ENCODE peak calls at places on chromosomes 7 and 10, in four cellular contexts. M is psoas muscle, F is BJ, L is cardiac fibroblast. G is an unnamed sample.
A peak's percentile ranks its signal among the peaks of the same experiment; 100 is the strongest.

GRCh38 chr7:69177941-69178494 is 420.3 kb upstream of the AUTS2 start:
- DNase-seq in L (no peak), M (no peak), F (no peak), G (no peak)

GRCh38 chr7:112201421-112201820 is 4.8 kb downstream of the DOCK4 start:
- DNase-seq in M (no peak), L (peak; percentile 85), F (no peak), G (no peak)

GRCh38 chr7:50652400-50653115 is 87.4 kb upstream of the DDC start:
- DNase-seq in M (no peak), L (no peak), F (no peak), G (no peak)

GRCh38 chr10:26491934-26492333 is 53.8 kb downstream of the APBB1IP start:
- DNase-seq in F (no peak), M (no peak), L (no peak), G (no peak)

GRCh38 chr7:129969881-129970446 is 17.2 kb upstream of the UBE2H start:
- DNase-seq in M (no peak), L (peak; percentile 93), F (peak; percentile 57), G (no peak)

GRCh38 chr7:26292768-26293560 is 1.3 kb downstream of the SNX10 start:
- DNase-seq in M (no peak), L (no peak), F (no peak), G (no peak)

GRCh38 chr7:55435466-55435865 is 70.3 kb downstream of the LANCL2 start:
- DNase-seq in L (no peak), M (no peak), F (no peak), G (no peak)

GRCh38 chr10:56090914-56091540 is 270.0 kb downstream of the ZWINT start:
- DNase-seq in F (no peak), M (no peak), L (no peak), G (no peak)

GRCh38 chr7:150927954-150928340 is 50.2 kb downstream of the KCNH2 start:
- DNase-seq in F (no peak), M (no peak), L (peak; percentile 58), G (no peak)

GRCh38 chr7:158375034-158375433 is 212.6 kb downstream of the PTPRN2 start:
- DNase-seq in M (no peak), F (no peak), L (no peak), G (no peak)

GRCh38 chr10:95793401-95794045 is 37.6 kb downstream of the ENTPD1 start:
- DNase-seq in M (no peak), L (no peak), F (no peak), G (no peak)

GRCh38 chr7:80386686-80387085 is 125.2 kb downstream of the GNAT3 start:
- DNase-seq in M (no peak), F (no peak), L (peak; percentile 47), G (no peak)

GRCh38 chr7:66409493-66409892 is 204.4 kb downstream of the TPST1 start:
- DNase-seq in L (no peak), M (no peak), F (no peak), G (no peak)

GRCh38 chr10:114724295-114724694 is 66.2 kb upstream of the ABLIM1 start:
- DNase-seq in F (no peak), M (no peak), L (peak; percentile 16), G (no peak)

GRCh38 chr7:17013204-17013603 is 131.4 kb upstream of the AGR3 start:
- DNase-seq in F (no peak), M (no peak), L (peak; percentile 24), G (no peak)

GRCh38 chr10:91294134-91294906 is 73.9 kb downstream of the PCGF5 start:
- DNase-seq in L (no peak), F (no peak), M (no peak), G (no peak)

GRCh38 chr7:141366098-141366621 is 185.1 kb upstream of the AGK start:
- DNase-seq in F (no peak), M (no peak), L (peak; percentile 3), G (no peak)

GRCh38 chr10:43671659-43672555 is 23.2 kb upstream of the ZNF32 start:
- DNase-seq in M (peak; percentile 32), F (no peak), L (peak; percentile 87), G (no peak)

GRCh38 chr7:98249106-98249505 is 2.9 kb downstream of the TECPR1 start:
- DNase-seq in F (no peak), L (peak; percentile 47), M (no peak), G (no peak)

GRCh38 chr10:71201921-71202713 is 10.3 kb upstream of the UNC5B start:
- DNase-seq in L (no peak), F (no peak), M (no peak), G (no peak)

GRCh38 chr10:122301055-122301810 is 30.1 kb downstream of the BTBD16 start:
- DNase-seq in M (no peak), L (peak; percentile 90), F (no peak), G (peak; percentile 87)

GRCh38 chr7:23653942-23654341 is 26.1 kb upstream of the FAM221A start:
- DNase-seq in M (no peak), L (no peak), F (no peak), G (no peak)

GRCh38 chr10:71691405-71691804 is 28.2 kb downstream of the C10orf105 start:
- DNase-seq in M (no peak), L (no peak), F (no peak), G (no peak)

GRCh38 chr7:148434181-148434769 is 156.3 kb upstream of the C7orf33 start:
- DNase-seq in F (no peak), L (no peak), M (no peak), G (no peak)

GRCh38 chr7:123598657-123599056 is 3.0 kb upstream of the ASB15 start:
- DNase-seq in L (no peak), F (no peak), M (no peak), G (no peak)

GRCh38 chr7:95430864-95431263 is 4.0 kb downstream of the PON2 start:
- DNase-seq in L (peak; percentile 70), M (no peak), F (no peak), G (no peak)

GRCh38 chr10:71241114-71241898 is 28.9 kb downstream of the UNC5B start:
- DNase-seq in M (no peak), L (peak; percentile 86), F (peak; percentile 31), G (peak; percentile 59)

GRCh38 chr10:87848998-87849397 is 14.3 kb downstream of the KLLN start:
- DNase-seq in F (no peak), L (no peak), M (no peak), G (no peak)

GRCh38 chr7:105841866-105842265 is 34.5 kb downstream of the ATXN7L1 start:
- DNase-seq in F (no peak), L (no peak), M (no peak), G (no peak)

DNA sequence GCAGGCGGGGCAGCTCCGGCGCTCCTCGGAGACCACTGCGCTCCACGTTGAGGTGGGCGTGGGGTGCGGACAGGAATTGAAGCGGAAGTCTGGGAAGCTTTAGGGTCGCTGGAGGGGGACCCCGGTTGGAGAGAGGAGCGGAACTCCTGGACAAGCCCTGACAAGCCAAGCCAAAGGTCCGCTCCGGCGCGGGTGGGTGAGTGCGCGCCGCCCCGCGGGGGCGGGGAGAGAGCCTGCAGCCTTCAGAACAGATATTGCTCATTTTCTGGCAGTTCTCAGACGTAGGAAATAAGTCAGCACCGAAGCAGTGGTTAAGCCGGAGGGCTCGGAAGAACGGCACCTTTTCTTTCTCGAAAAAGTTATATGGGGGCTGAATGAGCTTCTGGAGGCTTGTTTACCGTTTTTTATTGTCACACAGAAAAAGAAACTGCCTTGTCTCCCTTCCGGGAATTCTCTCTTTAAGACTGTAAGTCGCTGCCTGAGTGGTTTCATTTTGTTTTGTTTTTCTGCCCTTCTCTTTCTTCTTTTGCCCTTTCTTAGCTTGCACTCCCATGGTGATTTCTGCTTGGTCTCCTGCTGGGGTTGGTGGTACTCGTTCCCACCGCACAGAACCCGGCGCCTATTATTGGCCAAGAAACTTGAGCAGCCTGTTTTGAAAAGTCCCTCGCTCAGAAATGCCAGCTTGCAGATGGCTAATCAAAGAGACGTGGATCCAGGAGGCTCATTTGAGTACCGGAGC is 732 bp downstream of the FAS start:
- DNase-seq in F (no peak), M (peak; percentile 79), L (peak; percentile 75), G (peak; percentile 79)
- TF ChIP-seq CTCF in F (peak; percentile 28), M (no peak), L (no peak), G (peak; percentile 46)

DNA sequence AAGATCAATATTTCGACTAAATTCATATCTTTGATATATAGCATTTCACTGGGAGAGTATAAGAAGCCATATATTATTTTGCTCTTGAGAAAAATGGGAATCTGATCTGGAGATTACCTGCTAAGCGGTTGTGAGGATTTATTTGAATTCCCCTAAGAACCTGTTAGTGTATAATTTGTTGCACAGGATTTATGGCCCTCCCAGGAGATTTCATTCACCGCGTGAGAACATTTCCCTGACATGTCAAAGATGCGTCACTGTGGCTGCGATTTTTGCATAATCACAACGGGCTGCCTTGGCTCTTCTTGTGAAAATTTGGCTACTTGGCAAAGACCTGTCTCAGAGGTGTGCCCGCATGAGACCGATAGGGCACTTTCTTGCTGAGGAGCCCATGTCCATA is 184.7 kb upstream of the PFKP start:
- DNase-seq in L (no peak), F (no peak), M (no peak), G (no peak)
- TF ChIP-seq CTCF in L (no peak), F (no peak), M (no peak), G (no peak)

GRCh38 chr10:124458473-124458872 is 3.1 kb upstream of the LHPP start:
- DNase-seq in M (no peak), L (no peak), F (no peak), G (no peak)
- TF ChIP-seq CTCF in M (no peak), L (no peak), F (no peak), G (no peak)

DNA sequence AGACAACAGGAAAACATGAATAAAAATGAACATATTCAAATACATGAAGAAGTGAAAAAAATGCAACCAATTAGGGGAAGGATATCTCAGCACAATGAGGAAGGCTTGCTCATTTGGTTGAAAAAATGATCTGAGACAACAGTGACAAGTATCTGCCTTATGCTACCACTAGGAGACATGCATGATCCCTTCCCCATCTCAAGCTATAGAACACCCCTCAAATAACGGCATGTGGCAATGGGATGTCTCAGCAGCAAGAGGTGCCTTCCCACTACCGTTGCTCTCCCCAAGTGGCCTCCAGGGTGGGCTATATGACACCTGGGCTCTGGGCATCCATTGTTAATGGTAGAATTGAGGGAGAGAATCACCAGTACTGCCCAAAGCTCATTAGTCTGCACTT is 98.1 kb upstream of the RSU1 start:
- DNase-seq in L (no peak), F (no peak), M (no peak), G (no peak)
- TF ChIP-seq CTCF in L (no peak), F (no peak), M (no peak), G (no peak)

GRCh38 chr7:33917661-33918060 is 12.3 kb downstream of the BMPER start:
- DNase-seq in M (no peak), L (no peak), F (no peak), G (no peak)

GRCh38 chr7:33922820-33923219 is 17.5 kb downstream of the BMPER start:
- DNase-seq in M (peak; percentile 45), F (no peak), L (no peak), G (no peak)

GRCh38 chr7:33916357-33917081 is 11.2 kb downstream of the BMPER start:
- DNase-seq in L (no peak), M (no peak), F (no peak), G (no peak)

GRCh38 chr7:33921216-33921938 is 16.0 kb downstream of the BMPER start:
- DNase-seq in L (peak; percentile 75), M (peak; percentile 55), F (no peak), G (no peak)

GRCh38 chr7:33918401-33919120 is 13.2 kb downstream of the BMPER start:
- DNase-seq in F (no peak), L (no peak), M (no peak), G (no peak)
- TF ChIP-seq CTCF in F (no peak), L (no peak), M (no peak), G (no peak)

GRCh38 chr10:119299531-119299930 is 92.2 kb downstream of the GRK5 start:
- DNase-seq in M (no peak), L (peak; percentile 41), F (no peak), G (no peak)
- TF ChIP-seq CTCF in M (no peak), L (no peak), F (no peak), G (peak; percentile 24)

G was measured in chondrocyte.